ENCODE peak calls at places on chromosomes 1 and 21, in nine cellular contexts. I, X, F, K, T, W, P, R and C are unnamed samples.

GRCh38 chr1:213176341-213176740 is 125.3 kb downstream of the RPS6KC1 start:
- DNase-seq in P (peak; percentile 73), R (no peak), T (no peak), W (peak; percentile 12), X (no peak), K (no peak), I (no peak), F (no peak), C (no peak)

GRCh38 chr21:39048064-39048463 is 135.2 kb downstream of the PSMG1 start:
- DNase-seq in P (no peak), W (peak; percentile 19), R (peak; percentile 62), T (peak; percentile 65), K (no peak), X (no peak), F (no peak), I (no peak), C (no peak)

GRCh38 chr1:212669102-212669501 is 30.5 kb downstream of the BATF3 start:
- DNase-seq in W (peak; percentile 49), P (peak; percentile 10), I (no peak), K (no peak), T (no peak), F (peak; percentile 63), X (no peak), R (peak; percentile 43), C (no peak)

GRCh38 chr1:235984041-235984820 is 80.7 kb downstream of the NID1 start:
- DNase-seq in F (no peak), R (no peak), T (no peak), P (no peak), K (no peak), I (no peak), X (no peak), W (peak; percentile 92), C (no peak)

GRCh38 chr1:55305735-55306134 is 90.6 kb upstream of the USP24 start:
- DNase-seq in P (no peak), K (no peak), I (no peak), F (no peak), T (no peak), X (no peak), R (no peak), W (no peak), C (no peak)

GRCh38 chr1:94036721-94037120 is 84.2 kb downstream of the ABCA4 start:
- DNase-seq in W (no peak), R (no peak), I (no peak), F (no peak), X (no peak), T (no peak), K (no peak), P (no peak), C (no peak)

GRCh38 chr1:12615916-12616708 is 1.9 kb downstream of the DHRS3 start:
- DNase-seq in T (peak; percentile 63), R (peak; percentile 97), I (no peak), K (peak; percentile 76), X (no peak), W (peak; percentile 65), F (peak; percentile 65), P (no peak), C (no peak)

GRCh38 chr1:43549921-43550597 is 19.4 kb downstream of the PTPRF start:
- DNase-seq in R (no peak), I (no peak), K (peak; percentile 97), W (no peak), F (peak; percentile 84), P (peak; percentile 68), X (peak; percentile 89), T (peak; percentile 92), C (peak; percentile 60)

GRCh38 chr1:36702963-36703362 is 220.2 kb upstream of the CSF3R start:
- DNase-seq in R (no peak), P (no peak), K (no peak), W (no peak), T (no peak), F (no peak), I (no peak), X (no peak), C (no peak)

GRCh38 chr1:244545511-244545910 is 84.4 kb downstream of the CATSPERE start:
- DNase-seq in R (no peak), T (no peak), F (no peak), P (no peak), I (no peak), K (no peak), X (no peak), W (no peak), C (no peak)

GRCh38 chr1:58432813-58433668 is 113.5 kb downstream of the OMA1 start:
- DNase-seq in T (no peak), W (peak; percentile 22), F (no peak), K (no peak), P (no peak), X (no peak), R (no peak), I (no peak), C (no peak)

GRCh38 chr1:207335695-207336363 is 14.4 kb downstream of the CD55 start:
- DNase-seq in P (no peak), R (no peak), X (no peak), I (no peak), F (no peak), W (no peak), K (no peak), T (no peak), C (no peak)

GRCh38 chr1:117826551-117827078 is 102.8 kb downstream of the GDAP2 start:
- DNase-seq in X (peak; percentile 81), R (peak; percentile 25), I (no peak), P (peak; percentile 19), F (no peak), T (no peak), K (no peak), W (peak; percentile 67), C (no peak)

GRCh38 chr1:235259133-235259778 is 68.7 kb downstream of the ARID4B start:
- DNase-seq in F (no peak), X (no peak), T (no peak), W (no peak), R (no peak), K (no peak), I (no peak), P (no peak), C (no peak)

GRCh38 chr1:58837886-58838285 is 54.0 kb upstream of the JUN start:
- DNase-seq in T (no peak), K (no peak), R (no peak), W (no peak), I (no peak), X (no peak), P (no peak), F (no peak), C (no peak)

GRCh38 chr1:229759037-229759435 is 133.0 kb downstream of the URB2 start:
- DNase-seq in I (no peak), X (no peak), T (no peak), W (no peak), K (no peak), P (no peak), F (no peak), R (no peak), C (no peak)

GRCh38 chr1:65002508-65003315 is 36.4 kb upstream of the JAK1 start:
- DNase-seq in X (peak; percentile 91), P (peak; percentile 29), R (no peak), F (no peak), K (peak; percentile 84), T (peak; percentile 78), I (peak; percentile 33), W (peak; percentile 82), C (peak; percentile 33)
- TF ChIP-seq POLR2AphosphoS5 in X (peak; percentile 63), P (peak; percentile 33), R (no peak), F (no peak), K (peak; percentile 89), T (no peak), I (no peak), W (peak; percentile 53), C (no peak)

GRCh38 chr1:201266774-201267173 is 16.5 kb upstream of the PKP1 start:
- DNase-seq in K (no peak), W (no peak), R (no peak), F (no peak), P (no peak), X (peak; percentile 40), I (no peak), T (no peak), C (no peak)
- TF ChIP-seq POLR2AphosphoS5 in K (no peak), W (no peak), R (no peak), F (no peak), P (peak; percentile 25), X (peak; percentile 40), I (no peak), T (no peak), C (no peak)

DNA sequence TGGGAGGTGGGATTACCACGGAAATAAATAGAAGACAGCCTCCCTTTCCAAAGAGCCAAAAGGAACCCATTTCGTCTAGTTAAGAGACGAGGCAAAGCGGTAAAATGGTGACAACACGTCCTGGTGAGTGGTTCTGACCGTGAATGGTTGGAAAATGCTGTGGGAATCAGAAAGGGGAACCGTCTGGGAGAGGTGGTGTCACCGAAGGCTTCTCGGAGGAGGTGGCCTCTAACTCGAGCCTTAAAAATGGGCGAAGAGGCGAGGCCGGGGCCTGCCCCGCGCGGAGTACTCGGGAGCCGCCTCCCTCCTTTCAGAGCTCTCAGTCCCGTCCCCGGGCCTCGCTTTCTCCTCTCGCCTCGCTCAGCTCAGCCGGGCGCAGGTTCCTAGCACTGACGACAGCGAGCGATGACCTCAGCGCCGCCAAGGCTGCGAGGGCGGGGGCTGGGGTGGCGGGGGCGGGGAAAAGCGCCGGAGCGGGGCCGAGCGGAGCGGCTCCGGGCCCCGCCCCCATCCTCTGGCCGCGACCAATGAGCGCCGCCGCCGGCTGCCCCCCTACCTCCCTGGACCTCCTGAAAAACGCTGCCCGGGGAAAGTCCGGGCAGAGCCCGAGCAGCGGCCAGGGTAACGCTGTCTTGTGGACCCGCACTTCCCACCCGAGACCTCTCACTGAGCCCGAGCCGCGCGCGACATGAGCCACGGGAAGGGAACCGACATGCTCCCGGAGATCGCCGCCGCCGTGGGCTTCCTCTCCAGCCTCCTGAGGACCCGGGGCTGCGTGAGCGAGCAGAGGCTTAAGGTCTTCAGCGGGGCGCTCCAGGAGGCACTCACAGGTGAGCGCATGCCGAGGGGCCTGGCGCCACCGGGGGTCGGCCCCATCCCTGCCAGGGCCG is at the start of gene BTG2:
- DNase-seq in P (peak; percentile 66), I (peak; percentile 95), K (peak; percentile 94), F (peak; percentile 98), R (peak; percentile 66), T (peak; percentile 96), X (peak; percentile 95), W (peak; percentile 91), C (peak; percentile 88)
- TF ChIP-seq POLR2AphosphoS5 in P (peak; percentile 100), I (peak; percentile 99), K (peak; percentile 100), F (peak; percentile 76), R (peak; percentile 95), T (peak; percentile 100), X (peak; percentile 93), W (peak; percentile 99), C (peak; percentile 99)

DNA sequence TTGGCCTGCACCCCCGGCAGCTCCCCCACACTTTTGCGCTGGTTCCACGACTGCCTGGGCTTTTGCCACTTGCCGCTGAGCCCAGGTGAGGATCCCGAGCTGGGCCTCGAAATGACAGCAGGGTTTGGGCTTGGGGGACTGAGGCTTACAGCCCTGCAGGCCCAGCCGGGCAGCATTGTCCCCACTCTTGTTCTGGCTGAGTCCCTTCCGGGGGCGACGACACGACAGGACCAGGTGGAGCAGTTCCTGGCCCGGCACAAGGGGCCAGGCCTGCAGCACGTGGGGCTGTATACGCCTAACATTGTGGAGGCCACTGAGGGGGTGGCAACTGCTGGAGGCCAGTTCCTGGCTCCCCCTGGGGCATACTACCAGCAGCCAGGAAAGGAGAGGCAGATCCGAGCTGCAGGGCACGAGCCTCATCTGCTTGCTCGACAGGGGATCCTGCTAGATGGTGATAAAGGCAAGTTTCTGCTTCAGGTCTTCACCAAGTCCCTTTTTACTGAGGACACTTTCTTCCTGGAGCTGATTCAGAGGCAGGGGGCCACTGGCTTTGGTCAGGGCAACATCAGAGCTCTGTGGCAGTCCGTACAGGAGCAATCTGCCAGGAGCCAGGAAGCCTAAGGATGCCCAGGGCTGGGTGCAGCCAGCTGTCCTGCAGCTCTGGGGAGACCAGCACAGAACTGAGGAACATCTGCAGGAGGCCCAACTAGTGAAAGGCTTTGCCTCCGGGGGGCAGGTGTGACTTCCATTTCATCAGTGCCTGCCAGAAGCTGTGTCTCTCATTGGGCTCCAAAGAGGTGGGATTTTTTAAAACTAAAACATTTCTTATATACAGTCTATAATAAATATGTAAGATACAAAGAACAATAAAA is 1.2 kb downstream of the HPDL start:
- DNase-seq in T (peak; percentile 30), R (no peak), X (no peak), K (no peak), F (no peak), I (no peak), W (no peak), P (no peak), C (no peak)
- TF ChIP-seq POLR2AphosphoS5 in T (no peak), R (no peak), X (no peak), K (no peak), F (no peak), I (no peak), W (no peak), P (no peak), C (no peak)